ENCODE peak calls at places on chromosome 19, in eight cellular contexts. One of them, this sample, is unnamed.

GRCh38 chr19:49513746-49514118 is 1.3 kb downstream of the FCGRT start:
- DNase-seq in body of pancreas: no peak
- DNase-seq in K562: no peak
- DNase-seq in heart left ventricle: no peak
- DNase-seq in Peyer's patch: peak; percentile 57
- DNase-seq in ovary: no peak
- DNase-seq in H54: no peak
- DNase-seq in IMR-90: no peak
- DNase-seq in this sample: no peak

GRCh38 chr19:18100710-18101109 is 3.1 kb downstream of the MAST3 start:
- DNase-seq in body of pancreas: no peak
- DNase-seq in K562: peak; percentile 59
- DNase-seq in heart left ventricle: no peak
- DNase-seq in Peyer's patch: no peak
- DNase-seq in ovary: no peak
- DNase-seq in H54: no peak
- DNase-seq in IMR-90: no peak
- DNase-seq in this sample: no peak

GRCh38 chr19:39828015-39828633 is 5.8 kb downstream of the DYRK1B start:
- DNase-seq in body of pancreas: no peak
- DNase-seq in K562: no peak
- DNase-seq in heart left ventricle: no peak
- DNase-seq in Peyer's patch: no peak
- DNase-seq in ovary: no peak
- DNase-seq in H54: no peak
- DNase-seq in IMR-90: no peak
- DNase-seq in this sample: no peak

GRCh38 chr19:46493236-46494114 is 2.2 kb downstream of the PNMA8B start:
- DNase-seq in body of pancreas: no peak
- DNase-seq in K562: peak; percentile 24
- DNase-seq in heart left ventricle: peak; percentile 76
- DNase-seq in Peyer's patch: no peak
- DNase-seq in ovary: peak; percentile 66
- DNase-seq in H54: no peak
- DNase-seq in IMR-90: no peak
- DNase-seq in this sample: peak; percentile 56

GRCh38 chr19:32869369-32870153 is at the start of gene SLC7A9:
- DNase-seq in body of pancreas: no peak
- DNase-seq in K562: no peak
- DNase-seq in heart left ventricle: no peak
- DNase-seq in Peyer's patch: peak; percentile 71
- DNase-seq in ovary: no peak
- DNase-seq in H54: no peak
- DNase-seq in IMR-90: no peak
- DNase-seq in this sample: no peak

GRCh38 chr19:53537126-53537522 is 821 bp upstream of the ZNF331 start:
- DNase-seq in body of pancreas: no peak
- DNase-seq in K562: no peak
- DNase-seq in heart left ventricle: no peak
- DNase-seq in Peyer's patch: no peak
- DNase-seq in ovary: no peak
- DNase-seq in H54: no peak
- DNase-seq in IMR-90: no peak
- DNase-seq in this sample: peak; percentile 4

GRCh38 chr19:480016-480855 is 16.1 kb upstream of the MADCAM1 start:
- DNase-seq in body of pancreas: peak; percentile 87
- DNase-seq in K562: peak; percentile 81
- DNase-seq in heart left ventricle: peak; percentile 91
- DNase-seq in Peyer's patch: peak; percentile 80
- DNase-seq in ovary: peak; percentile 58
- DNase-seq in H54: no peak
- DNase-seq in IMR-90: no peak
- DNase-seq in this sample: peak; percentile 46

GRCh38 chr19:14139944-14140343 is 3.6 kb upstream of the ASF1B start:
- DNase-seq in body of pancreas: no peak
- DNase-seq in K562: no peak
- DNase-seq in heart left ventricle: no peak
- DNase-seq in Peyer's patch: no peak
- DNase-seq in ovary: no peak
- DNase-seq in H54: no peak
- DNase-seq in IMR-90: no peak
- DNase-seq in this sample: peak; percentile 70

GRCh38 chr19:42254850-42255765 is at the start of gene ERF:
- DNase-seq in body of pancreas: peak; percentile 96
- DNase-seq in K562: peak; percentile 91
- DNase-seq in heart left ventricle: peak; percentile 98
- DNase-seq in Peyer's patch: peak; percentile 98
- DNase-seq in ovary: peak; percentile 98
- DNase-seq in H54: peak; percentile 93
- DNase-seq in IMR-90: peak; percentile 83
- DNase-seq in this sample: peak; percentile 87

GRCh38 chr19:42252365-42253244 is 2.3 kb downstream of the ERF start:
- DNase-seq in body of pancreas: peak; percentile 56
- DNase-seq in K562: no peak
- DNase-seq in heart left ventricle: no peak
- DNase-seq in Peyer's patch: peak; percentile 56
- DNase-seq in ovary: peak; percentile 69
- DNase-seq in H54: no peak
- DNase-seq in IMR-90: peak; percentile 68
- DNase-seq in this sample: no peak

GRCh38 chr19:42251572-42251990 is 3.3 kb downstream of the ERF start:
- DNase-seq in body of pancreas: no peak
- DNase-seq in K562: no peak
- DNase-seq in heart left ventricle: no peak
- DNase-seq in Peyer's patch: no peak
- DNase-seq in ovary: peak; percentile 51
- DNase-seq in H54: no peak
- DNase-seq in IMR-90: no peak
- DNase-seq in this sample: no peak

GRCh38 chr19:42254083-42254849 is 662 bp downstream of the ERF start:
- DNase-seq in body of pancreas: peak; percentile 77
- DNase-seq in K562: peak; percentile 68
- DNase-seq in heart left ventricle: peak; percentile 86
- DNase-seq in Peyer's patch: peak; percentile 87
- DNase-seq in ovary: peak; percentile 85
- DNase-seq in H54: no peak
- DNase-seq in IMR-90: peak; percentile 32
- DNase-seq in this sample: peak; percentile 79

DNA sequence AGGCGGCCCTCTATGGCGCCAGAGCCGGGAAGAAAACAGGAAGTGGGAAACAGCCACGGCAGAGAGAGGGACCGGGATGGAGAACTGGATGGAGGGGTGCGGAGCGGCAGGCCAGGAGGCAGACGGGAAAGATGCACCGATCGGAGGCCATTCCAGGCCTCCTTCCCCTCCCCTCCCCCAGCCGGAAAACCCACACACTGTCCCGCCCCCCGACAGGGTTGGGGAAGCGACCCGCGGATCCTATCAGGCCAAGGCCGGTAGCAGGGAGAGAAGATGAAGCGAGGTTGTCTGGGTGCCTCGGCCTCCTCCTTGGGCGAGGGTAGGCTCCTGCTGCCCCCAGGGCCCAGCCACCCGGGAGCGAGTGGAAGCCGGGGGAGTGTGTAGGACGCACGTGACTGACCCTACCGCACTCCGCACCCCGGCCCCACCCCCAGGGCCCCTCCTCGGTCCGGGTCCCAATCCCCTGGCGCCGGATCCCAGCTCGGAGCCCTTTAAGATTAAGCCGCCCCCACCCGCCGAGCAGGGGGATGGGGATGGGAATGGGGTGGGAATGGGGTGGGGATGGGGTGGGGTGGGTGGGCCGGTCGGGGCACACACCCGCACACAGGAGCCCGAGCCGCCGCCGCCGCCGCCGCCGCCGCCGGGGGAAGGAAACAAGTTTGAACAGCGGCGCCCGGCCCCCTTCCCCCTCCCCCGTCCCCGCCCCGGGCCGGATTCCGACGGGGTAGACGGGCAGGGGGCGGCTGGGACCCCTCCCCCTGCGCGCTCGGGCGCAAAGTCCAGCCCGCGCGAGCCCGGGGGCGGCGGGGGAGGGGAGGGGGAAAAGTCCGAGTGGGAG is 1.5 kb downstream of the ERF start:
- DNase-seq in body of pancreas: peak; percentile 64
- DNase-seq in K562: peak; percentile 86
- DNase-seq in heart left ventricle: peak; percentile 79
- DNase-seq in Peyer's patch: peak; percentile 77
- DNase-seq in ovary: peak; percentile 83
- DNase-seq in H54: no peak
- DNase-seq in IMR-90: peak; percentile 26
- DNase-seq in this sample: peak; percentile 66
- TF ChIP-seq POLR2A in body of pancreas: no peak
- TF ChIP-seq POLR2A in K562: peak; percentile 68
- TF ChIP-seq POLR2A in heart left ventricle: no peak
- TF ChIP-seq POLR2A in Peyer's patch: no peak
- TF ChIP-seq POLR2A in ovary: no peak
- TF ChIP-seq POLR2A in H54: no peak
- TF ChIP-seq POLR2A in IMR-90: no peak
- TF ChIP-seq POLR2A in this sample: no peak

GRCh38 chr19:35596366-35596999 is 10.5 kb downstream of the PMIS2 start:
- DNase-seq in body of pancreas: no peak
- DNase-seq in K562: peak; percentile 41
- DNase-seq in heart left ventricle: no peak
- DNase-seq in Peyer's patch: no peak
- DNase-seq in ovary: no peak
- DNase-seq in H54: peak; percentile 44
- DNase-seq in IMR-90: no peak
- DNase-seq in this sample: peak; percentile 36

GRCh38 chr19:35595928-35596327 is 10.0 kb downstream of the PMIS2 start:
- DNase-seq in body of pancreas: no peak
- DNase-seq in K562: no peak
- DNase-seq in heart left ventricle: no peak
- DNase-seq in Peyer's patch: no peak
- DNase-seq in ovary: no peak
- DNase-seq in H54: no peak
- DNase-seq in IMR-90: no peak
- DNase-seq in this sample: no peak

GRCh38 chr19:35587326-35587725 is 1.4 kb downstream of the PMIS2 start:
- DNase-seq in body of pancreas: no peak
- DNase-seq in K562: no peak
- DNase-seq in heart left ventricle: no peak
- DNase-seq in Peyer's patch: no peak
- DNase-seq in ovary: no peak
- DNase-seq in H54: no peak
- DNase-seq in IMR-90: no peak
- DNase-seq in this sample: no peak

GRCh38 chr19:35590875-35591274 is 4.9 kb downstream of the PMIS2 start:
- DNase-seq in body of pancreas: no peak
- DNase-seq in K562: no peak
- DNase-seq in heart left ventricle: no peak
- DNase-seq in Peyer's patch: no peak
- DNase-seq in ovary: no peak
- DNase-seq in H54: no peak
- DNase-seq in IMR-90: no peak
- DNase-seq in this sample: no peak

DNA sequence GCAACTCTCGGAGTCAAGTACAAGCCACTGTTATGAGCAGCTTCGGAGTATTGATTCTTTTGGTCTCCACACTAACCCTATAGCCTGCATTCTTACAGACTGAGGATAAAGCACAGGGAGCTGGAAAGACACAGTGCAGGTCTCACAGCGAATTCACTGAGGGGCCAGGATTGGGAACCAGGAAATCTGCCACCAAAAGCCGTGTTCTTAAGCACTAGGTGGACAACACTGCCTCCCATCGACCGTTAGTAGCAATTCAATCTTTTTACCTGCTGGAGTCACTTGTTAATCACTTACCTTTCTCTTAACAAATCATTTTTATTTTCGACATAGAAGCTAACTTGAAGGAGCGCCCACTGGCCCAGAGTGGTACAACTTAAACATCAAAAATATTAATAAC is 6.3 kb downstream of the PMIS2 start:
- DNase-seq in body of pancreas: peak; percentile 70
- DNase-seq in K562: peak; percentile 45
- DNase-seq in heart left ventricle: no peak
- DNase-seq in Peyer's patch: no peak
- DNase-seq in ovary: no peak
- DNase-seq in H54: no peak
- DNase-seq in IMR-90: peak; percentile 37
- DNase-seq in this sample: peak; percentile 43
- TF ChIP-seq POLR2A in body of pancreas: no peak
- TF ChIP-seq POLR2A in K562: no peak
- TF ChIP-seq POLR2A in heart left ventricle: no peak
- TF ChIP-seq POLR2A in Peyer's patch: no peak
- TF ChIP-seq POLR2A in ovary: no peak
- TF ChIP-seq POLR2A in H54: no peak
- TF ChIP-seq POLR2A in IMR-90: no peak
- TF ChIP-seq POLR2A in this sample: no peak

GRCh38 chr19:48258350-48258749 is 2.6 kb upstream of the CARD8 start:
- DNase-seq in body of pancreas: no peak
- DNase-seq in K562: no peak
- DNase-seq in heart left ventricle: no peak
- DNase-seq in Peyer's patch: no peak
- DNase-seq in ovary: no peak
- DNase-seq in H54: no peak
- DNase-seq in IMR-90: no peak
- DNase-seq in this sample: peak; percentile 87

GRCh38 chr19:48252625-48253024 is 3.1 kb downstream of the CARD8 start:
- DNase-seq in body of pancreas: no peak
- DNase-seq in K562: no peak
- DNase-seq in heart left ventricle: no peak
- DNase-seq in Peyer's patch: no peak
- DNase-seq in ovary: no peak
- DNase-seq in H54: no peak
- DNase-seq in IMR-90: no peak
- DNase-seq in this sample: no peak

GRCh38 chr19:48254529-48254970 is 1.2 kb downstream of the CARD8 start:
- DNase-seq in body of pancreas: no peak
- DNase-seq in K562: no peak
- DNase-seq in heart left ventricle: no peak
- DNase-seq in Peyer's patch: no peak
- DNase-seq in ovary: no peak
- DNase-seq in H54: no peak
- DNase-seq in IMR-90: no peak
- DNase-seq in this sample: no peak

GRCh38 chr19:48253999-48254398 is 1.7 kb downstream of the CARD8 start:
- DNase-seq in body of pancreas: no peak
- DNase-seq in K562: no peak
- DNase-seq in heart left ventricle: no peak
- DNase-seq in Peyer's patch: no peak
- DNase-seq in ovary: no peak
- DNase-seq in H54: no peak
- DNase-seq in IMR-90: no peak
- DNase-seq in this sample: no peak

DNA sequence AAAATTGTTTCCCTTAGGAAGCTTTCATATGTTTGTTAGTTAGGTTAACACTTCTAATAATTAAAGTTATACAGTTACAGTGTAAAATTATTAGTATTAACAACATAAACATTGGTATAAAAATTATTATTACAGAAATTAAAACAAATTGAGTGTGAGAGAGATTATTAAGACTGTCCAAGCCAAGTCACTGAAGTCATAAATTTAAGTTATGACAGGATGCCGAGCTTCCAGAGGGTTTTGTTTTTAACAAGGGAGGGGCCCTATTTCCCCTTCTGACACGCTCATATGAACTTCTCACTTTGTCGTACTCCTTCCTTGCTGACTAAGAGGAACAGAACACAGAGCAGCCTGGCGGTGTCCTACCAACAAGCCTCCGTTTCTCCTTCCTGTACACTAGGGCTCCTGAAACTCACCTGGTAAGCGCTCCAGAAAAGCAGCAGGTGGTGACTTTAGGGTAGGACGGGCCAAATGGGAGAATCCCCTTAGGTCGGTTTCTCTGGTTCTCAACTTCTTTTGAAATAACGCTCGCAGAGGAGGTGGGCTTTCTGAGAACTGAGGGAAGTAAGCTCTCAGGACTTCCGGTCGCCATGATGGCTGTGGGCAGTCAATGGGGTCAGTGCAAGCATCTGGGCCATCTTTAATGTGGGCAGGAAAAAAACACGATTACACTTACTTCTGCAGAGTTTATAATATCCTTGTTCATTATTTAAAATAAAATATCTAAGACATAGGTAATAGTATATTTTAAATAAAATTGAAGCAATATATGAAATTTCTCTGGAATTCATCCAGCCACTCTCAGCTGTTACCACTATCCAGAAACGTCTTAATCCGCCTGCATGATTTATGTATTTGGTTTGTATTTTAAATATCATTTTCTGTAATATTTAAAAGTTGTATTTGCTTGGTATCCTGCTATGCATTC is at the start of gene CARD8:
- DNase-seq in body of pancreas: peak; percentile 78
- DNase-seq in K562: peak; percentile 66
- DNase-seq in heart left ventricle: peak; percentile 85
- DNase-seq in Peyer's patch: peak; percentile 81
- DNase-seq in ovary: peak; percentile 73
- DNase-seq in H54: peak; percentile 41
- DNase-seq in IMR-90: peak; percentile 88
- DNase-seq in this sample: peak; percentile 100
- TF ChIP-seq POLR2A in body of pancreas: no peak
- TF ChIP-seq POLR2A in K562: peak; percentile 97
- TF ChIP-seq POLR2A in heart left ventricle: peak; percentile 52
- TF ChIP-seq POLR2A in Peyer's patch: peak; percentile 56
- TF ChIP-seq POLR2A in ovary: no peak
- TF ChIP-seq POLR2A in H54: no peak
- TF ChIP-seq POLR2A in IMR-90: peak; percentile 56
- TF ChIP-seq POLR2A in this sample: peak; percentile 98

GRCh38 chr19:43575156-43575950 is at the start of the genes PINLYP and XRCC1:
- DNase-seq in body of pancreas: peak; percentile 98
- DNase-seq in K562: peak; percentile 96
- DNase-seq in heart left ventricle: peak; percentile 98
- DNase-seq in Peyer's patch: peak; percentile 95
- DNase-seq in ovary: peak; percentile 97
- DNase-seq in H54: peak; percentile 99
- DNase-seq in IMR-90: peak; percentile 98
- DNase-seq in this sample: peak; percentile 95
- TF ChIP-seq POLR2A in body of pancreas: no peak
- TF ChIP-seq POLR2A in K562: peak; percentile 74
- TF ChIP-seq POLR2A in heart left ventricle: peak; percentile 57
- TF ChIP-seq POLR2A in Peyer's patch: peak; percentile 16
- TF ChIP-seq POLR2A in ovary: peak; percentile 38
- TF ChIP-seq POLR2A in H54: peak; percentile 60
- TF ChIP-seq POLR2A in IMR-90: peak; percentile 58
- TF ChIP-seq POLR2A in this sample: peak; percentile 39